ENCODE peak calls at places on chromosomes 16 and 17, in five cellular contexts. D, R, H, C and Y are unnamed samples.

GRCh38 chr17:63699638-63700527 is at the start of gene LIMD2:
- DNase-seq in D (no peak), R (peak), H (peak), C (peak), Y (peak)

GRCh38 chr16:57503366-57503765 is 17.1 kb upstream of the DOK4 start:
- DNase-seq in D (no peak), R (peak), H (no peak), C (no peak), Y (no peak)

GRCh38 chr17:82016061-82016874 is 6.4 kb downstream of the CENPX start:
- DNase-seq in D (no peak), R (no peak), H (no peak), C (no peak), Y (no peak)

GRCh38 chr16:47342055-47342454 is 118.8 kb downstream of the ITFG1 start:
- DNase-seq in D (peak), R (no peak), H (no peak), C (no peak), Y (no peak)

GRCh38 chr16:31351937-31352315 is 3.0 kb upstream of the ITGAX start:
- DNase-seq in D (no peak), R (no peak), H (no peak), C (no peak), Y (peak)

GRCh38 chr16:56606688-56607618 is 1.4 kb upstream of the MT2A start:
- DNase-seq in D (peak), R (no peak), H (no peak), C (no peak), Y (peak)

GRCh38 chr16:82329504-82330192 is 159.6 kb upstream of the MPHOSPH6 start:
- DNase-seq in D (no peak), R (no peak), H (no peak), C (no peak), Y (no peak)

GRCh38 chr16:69108069-69108904 is 2.8 kb downstream of the HAS3 start:
- DNase-seq in D (no peak), R (peak), H (no peak), C (no peak), Y (no peak)

GRCh38 chr17:5605452-5605851 is 21.1 kb upstream of the NLRP1 start:
- DNase-seq in D (no peak), R (no peak), H (no peak), C (no peak), Y (no peak)

GRCh38 chr17:47694818-47695663 is 1.1 kb downstream of the TBKBP1 start:
- DNase-seq in D (peak), R (peak), H (no peak), C (peak), Y (no peak)

GRCh38 chr16:83899978-83900377 is 1.1 kb downstream of the MLYCD start:
- DNase-seq in D (no peak), R (no peak), H (no peak), C (no peak), Y (no peak)

GRCh38 chr16:70418274-70418992 is 20.5 kb downstream of the ST3GAL2 start:
- DNase-seq in D (no peak), R (peak), H (no peak), C (no peak), Y (no peak)

GRCh38 chr17:61496957-61497653 is 44.9 kb downstream of the TBX4 start:
- DNase-seq in D (no peak), R (no peak), H (no peak), C (no peak), Y (no peak)

GRCh38 chr17:74987909-74988711 is 678 bp downstream of the CDR2L start:
- DNase-seq in D (peak), R (peak), H (peak), C (peak), Y (no peak)

GRCh38 chr17:67401106-67401505 is 24.0 kb downstream of the PITPNC1 start:
- DNase-seq in D (no peak), R (no peak), H (no peak), C (no peak), Y (peak)

GRCh38 chr17:67401598-67402504 is 24.8 kb downstream of the PITPNC1 start:
- DNase-seq in D (no peak), R (no peak), H (no peak), C (no peak), Y (peak)

GRCh38 chr17:67403483-67403882 is 26.4 kb downstream of the PITPNC1 start:
- DNase-seq in D (no peak), R (no peak), H (no peak), C (no peak), Y (no peak)

GRCh38 chr17:67400193-67400592 is 23.1 kb downstream of the PITPNC1 start:
- DNase-seq in D (peak), R (no peak), H (no peak), C (no peak), Y (no peak)

GRCh38 chr17:67403065-67403464 is 26.0 kb downstream of the PITPNC1 start:
- DNase-seq in D (no peak), R (no peak), H (no peak), C (no peak), Y (no peak)
- H2AFZ ChIP-seq in D (no peak), R (no peak), H (no peak), C (no peak), Y (no peak)

GRCh38 chr16:67296422-67296821 is 17.1 kb downstream of the PLEKHG4 start:
- DNase-seq in D (peak), R (no peak), H (no peak), C (no peak), Y (no peak)

GRCh38 chr16:67291461-67291860 is 12.1 kb downstream of the PLEKHG4 start:
- DNase-seq in D (no peak), R (no peak), H (no peak), C (no peak), Y (no peak)

GRCh38 chr16:67294171-67294757 is 14.9 kb downstream of the PLEKHG4 start:
- DNase-seq in D (no peak), R (no peak), H (no peak), C (no peak), Y (no peak)

GRCh38 chr16:67298277-67298676 is 18.9 kb downstream of the PLEKHG4 start:
- DNase-seq in D (no peak), R (no peak), H (no peak), C (no peak), Y (no peak)

DNA sequence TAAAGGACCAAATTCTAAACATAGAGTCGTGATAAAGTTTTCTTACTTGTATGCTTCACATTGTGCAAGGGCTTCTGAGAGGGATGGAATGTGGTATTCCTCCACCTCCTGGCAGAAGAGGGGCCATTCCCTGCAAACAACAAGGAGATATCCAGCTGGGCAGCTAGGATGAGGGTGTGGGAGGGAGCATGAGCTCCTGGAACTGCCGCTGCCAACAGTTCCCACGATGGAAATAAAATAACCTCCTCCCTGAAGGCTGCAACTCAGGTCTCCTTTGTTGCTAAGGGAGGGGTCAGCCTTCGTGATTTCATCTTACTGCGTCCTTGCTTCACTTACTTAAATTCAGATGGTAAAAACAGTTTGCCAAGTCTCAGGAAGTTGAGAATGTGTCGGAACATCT is 15.6 kb downstream of the PLEKHG4 start:
- DNase-seq in D (peak), R (no peak), H (no peak), C (no peak), Y (no peak)
- H3K4ac ChIP-seq in D (peak), R (no peak), H (no peak), C (no peak), Y (no peak)

GRCh38 chr16:78751601-78752000 is 652.1 kb downstream of the WWOX start:
- DNase-seq in D (no peak), R (no peak), H (no peak), C (no peak), Y (no peak)
- H2AFZ ChIP-seq in D (no peak), R (no peak), H (no peak), C (no peak), Y (no peak)

DNA sequence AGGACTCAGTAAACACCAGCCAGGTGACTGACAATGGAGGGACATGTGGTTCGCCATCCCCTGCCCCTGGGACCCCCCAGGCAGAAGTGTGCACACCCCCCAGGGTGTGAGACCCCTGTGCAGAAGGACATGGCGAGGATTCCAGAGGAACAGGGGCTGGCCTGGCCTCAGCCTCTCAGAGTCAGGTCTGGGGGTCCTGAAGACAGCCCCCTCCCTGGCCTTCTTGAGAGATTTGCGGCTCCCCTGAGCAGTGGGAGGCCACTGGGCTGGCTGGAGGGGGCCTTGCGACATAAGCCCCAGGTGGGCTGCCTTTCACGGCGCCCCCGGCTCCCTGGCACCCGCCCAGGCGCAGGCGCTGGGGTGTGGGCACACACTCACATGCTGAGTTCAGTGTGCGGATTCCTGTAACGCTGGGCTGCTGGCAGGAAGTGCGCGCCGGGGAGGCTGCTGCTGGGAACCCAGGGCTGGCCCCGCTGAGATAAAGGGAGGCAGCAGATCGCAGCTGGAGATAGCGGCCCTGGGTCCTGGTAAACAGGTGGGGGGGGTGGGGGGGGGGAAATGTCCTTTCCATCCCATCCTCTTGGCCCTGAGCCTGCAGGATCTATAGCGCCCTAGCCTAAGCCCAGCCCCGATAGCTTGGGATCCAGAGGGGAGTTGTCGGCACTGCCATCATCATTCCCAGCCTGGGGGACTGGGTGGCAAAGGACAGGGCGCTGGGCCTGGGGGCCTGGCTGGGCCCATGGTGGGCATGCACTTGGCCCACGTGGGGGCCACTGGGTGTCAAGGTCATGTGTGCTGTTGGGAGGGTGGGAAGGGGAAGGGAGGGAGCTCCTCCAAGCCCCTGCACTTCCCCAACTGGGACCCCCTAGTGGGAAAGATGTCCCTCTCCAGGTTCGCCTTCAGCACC is 27.1 kb downstream of the TMEM235 start:
- DNase-seq in D (peak), R (peak), H (no peak), C (no peak), Y (no peak)
- H3K4ac ChIP-seq in D (no peak), R (no peak), H (no peak), C (peak), Y (no peak)

GRCh38 chr17:68775338-68775737 is 174.2 kb upstream of the FAM20A start:
- DNase-seq in D (no peak), R (no peak), H (no peak), C (no peak), Y (no peak)
- H2AFZ ChIP-seq in D (no peak), R (no peak), H (peak), C (no peak), Y (no peak)

GRCh38 chr16:53129281-53130192 is 74.7 kb downstream of the CHD9 start:
- DNase-seq in D (peak), R (no peak), H (no peak), C (no peak), Y (no peak)
- H3K4ac ChIP-seq in D (peak), R (no peak), H (no peak), C (no peak), Y (peak)

GRCh38 chr16:59665618-59666220 is 931.6 kb upstream of the GOT2 start:
- DNase-seq in D (no peak), R (no peak), H (no peak), C (no peak), Y (no peak)
- H2AFZ ChIP-seq in D (no peak), R (no peak), H (no peak), C (no peak), Y (no peak)